ENCODE peak calls at places on chromosomes 7 and 10, in six cellular contexts. R is PC-9, P is HCT116, H is hepatocyte, N is Peyer's patch, S is GM06990. Z is an unnamed sample.

GRCh38 chr7:38105874-38106483 is 72.1 kb upstream of the STARD3NL start:
- DNase-seq in N (no peak), S (peak; percentile 5), R (peak; percentile 40), H (peak; percentile 63), P (peak; percentile 19), Z (no peak)

GRCh38 chr10:69640196-69640980 is 10.3 kb downstream of the FAM241B start:
- DNase-seq in N (no peak), S (no peak), H (no peak), P (no peak), R (no peak), Z (no peak)

GRCh38 chr10:63083904-63084689 is 49.0 kb upstream of the NRBF2 start:
- DNase-seq in P (peak; percentile 71), H (peak; percentile 76), N (peak; percentile 33), S (peak; percentile 8), R (peak; percentile 53), Z (peak; percentile 34)

GRCh38 chr10:63841761-63842160 is 320.6 kb downstream of the REEP3 start:
- DNase-seq in R (no peak), P (no peak), S (no peak), N (no peak), H (no peak), Z (no peak)

GRCh38 chr10:133189726-133190125 is 29.7 kb downstream of the KNDC1 start:
- DNase-seq in S (no peak), H (no peak), N (no peak), R (no peak), P (no peak), Z (no peak)

GRCh38 chr7:133822001-133822641 is 305.0 kb upstream of the LRGUK start:
- DNase-seq in N (no peak), R (no peak), P (no peak), H (no peak), S (no peak), Z (no peak)

GRCh38 chr7:51269911-51270310 is 46.7 kb downstream of the COBL start:
- DNase-seq in P (no peak), R (no peak), H (no peak), S (no peak), N (no peak), Z (no peak)

GRCh38 chr10:47358457-47358856 is 10.3 kb downstream of the RBP3 start:
- DNase-seq in S (no peak), P (no peak), N (no peak), H (no peak), R (no peak), Z (no peak)

GRCh38 chr10:117363027-117363426 is 12.2 kb downstream of the PDZD8 start:
- DNase-seq in S (no peak), N (no peak), R (peak; percentile 58), H (no peak), P (no peak), Z (no peak)

GRCh38 chr10:75696536-75696935 is 265.1 kb downstream of the LRMDA start:
- DNase-seq in S (no peak), H (no peak), R (no peak), P (no peak), N (no peak), Z (no peak)

GRCh38 chr7:122166708-122167107 is 22.7 kb upstream of the AASS start:
- DNase-seq in N (no peak), P (no peak), S (no peak), H (peak; percentile 23), R (peak; percentile 68), Z (peak; percentile 40)

GRCh38 chr7:22251284-22251683 is 105.7 kb downstream of the RAPGEF5 start:
- DNase-seq in S (no peak), N (no peak), H (no peak), P (no peak), R (no peak), Z (no peak)

GRCh38 chr10:113301342-113301984 is 251.4 kb upstream of the HABP2 start:
- DNase-seq in P (no peak), S (no peak), N (no peak), H (no peak), R (no peak), Z (no peak)

GRCh38 chr10:97117372-97117771 is 68.4 kb downstream of the SLIT1 start:
- DNase-seq in S (no peak), H (no peak), N (no peak), P (peak; percentile 16), R (no peak), Z (no peak)

GRCh38 chr7:155681663-155682062 is 37.2 kb downstream of the RBM33 start:
- DNase-seq in R (no peak), N (no peak), S (peak; percentile 20), H (no peak), P (no peak), Z (no peak)
- H3K36me3 ChIP-seq in R (peaks cover 47% of the 10 kb centered on the region), N (peaks cover 28% of the 10 kb centered on the region), S (peaks cover 2% of the 10 kb centered on the region), H (peaks cover 3% of the 10 kb centered on the region), P (peaks cover 8% of the 10 kb centered on the region), Z (peaks cover 5% of the 10 kb centered on the region)

GRCh38 chr7:128886391-128887168 is 23.9 kb downstream of the ATP6V1F start:
- DNase-seq in S (no peak), H (no peak), R (no peak), N (no peak), P (no peak), Z (no peak)
- TF ChIP-seq CTCF in S (no peak), H (no peak), R (no peak), N (no peak), P (no peak), Z (no peak)

DNA sequence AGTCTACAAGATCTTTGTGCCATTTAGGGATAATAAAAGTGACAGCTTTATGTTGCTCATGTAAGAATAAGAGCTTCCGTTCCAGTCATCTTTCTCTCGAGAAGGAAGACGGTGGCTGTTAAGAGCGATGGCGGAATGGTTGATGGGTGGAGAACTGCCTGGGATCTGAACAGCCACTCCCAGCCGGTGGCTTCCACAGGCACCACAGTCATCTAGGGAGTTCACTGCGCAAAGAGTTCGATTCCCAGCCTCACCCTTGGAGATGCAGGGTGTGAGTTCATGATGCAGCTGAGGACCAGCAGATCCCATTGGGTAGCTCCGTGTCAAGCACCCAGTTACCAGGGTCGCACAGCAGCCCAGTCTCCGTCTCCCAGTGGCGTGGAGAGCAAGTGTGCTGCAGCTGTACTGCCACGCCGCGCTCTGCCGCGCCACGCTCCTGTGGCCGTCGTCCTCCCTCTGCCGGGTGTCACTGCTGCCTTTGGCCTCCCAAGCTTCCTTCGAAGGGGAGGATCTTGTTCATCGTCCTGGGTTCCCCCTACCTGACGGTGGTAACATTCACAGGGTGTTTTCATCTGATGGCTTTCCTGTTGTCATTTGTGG is 7.8 kb downstream of the SUN1 start:
- DNase-seq in P (no peak), R (no peak), S (no peak), N (no peak), H (no peak), Z (no peak)
- H3K36me3 ChIP-seq in P (peaks cover 21% of the 10 kb centered on the region), R (peaks cover 43% of the 10 kb centered on the region), S (peaks cover 22% of the 10 kb centered on the region), N (peaks cover 62% of the 10 kb centered on the region), H (no peaks in the 10 kb centered on the region), Z (peaks cover 18% of the 10 kb centered on the region)

GRCh38 chr7:97145068-97145467 is 27.6 kb downstream of the SDHAF3 start:
- DNase-seq in R (no peak), H (peak; percentile 27), N (no peak), P (no peak), S (no peak), Z (peak; percentile 3)

GRCh38 chr7:97149843-97150242 is 32.3 kb downstream of the SDHAF3 start:
- DNase-seq in P (no peak), R (no peak), H (no peak), N (no peak), S (no peak), Z (no peak)
- TF ChIP-seq CTCF in P (no peak), R (no peak), H (no peak), N (no peak), S (no peak), Z (no peak)

DNA sequence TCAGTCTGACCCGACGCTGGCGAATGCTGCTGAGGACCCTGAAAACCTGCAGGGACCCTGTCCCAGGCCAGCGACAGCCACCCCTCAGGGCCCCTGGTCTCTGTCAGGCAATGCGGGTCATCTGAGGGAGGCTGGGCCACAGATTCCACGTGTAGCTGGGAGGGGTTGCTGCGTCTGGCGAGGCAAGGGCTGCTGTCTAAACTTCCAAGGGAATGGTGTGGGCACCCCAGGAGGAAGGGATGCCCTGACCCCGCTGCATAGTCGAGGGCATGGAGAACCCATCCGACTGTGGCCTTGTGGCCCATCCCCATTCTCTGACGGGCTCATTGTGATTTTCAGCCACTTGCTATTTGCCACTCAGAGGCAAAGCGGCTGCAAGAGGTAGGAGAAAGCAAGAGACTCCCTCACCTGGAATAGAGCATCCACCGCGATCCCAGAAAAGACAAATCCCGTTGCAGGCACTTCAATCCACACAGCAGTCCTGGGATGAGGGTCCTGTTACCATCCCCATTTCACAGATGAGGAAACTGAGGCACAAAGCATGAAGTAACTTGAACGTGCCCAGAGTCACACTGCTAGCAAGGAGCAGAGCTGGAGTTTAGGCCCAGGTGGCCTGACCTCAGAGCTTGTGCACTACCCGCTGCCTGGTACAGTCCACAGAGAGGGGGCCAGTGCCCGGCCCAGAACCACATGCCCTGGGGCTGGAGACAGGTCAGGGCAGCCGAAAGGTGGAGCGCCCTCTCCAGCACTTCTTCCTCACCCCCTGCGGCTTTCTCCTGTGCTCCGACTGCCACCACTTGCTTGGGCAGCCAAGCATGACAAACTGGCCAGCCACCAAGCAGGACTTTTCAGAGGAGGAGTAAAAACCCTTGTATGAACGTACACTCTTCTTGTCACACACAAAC is 163.8 kb upstream of the KLF14 start:
- DNase-seq in P (no peak), H (no peak), N (peak; percentile 57), S (peak; percentile 52), R (no peak), Z (no peak)
- H3K36me3 ChIP-seq in P (no peaks in the 10 kb centered on the region), H (no peaks in the 10 kb centered on the region), N (no peaks in the 10 kb centered on the region), S (peaks cover 27% of the 10 kb centered on the region), R (peaks cover 78% of the 10 kb centered on the region), Z (peaks cover 45% of the 10 kb centered on the region)

DNA sequence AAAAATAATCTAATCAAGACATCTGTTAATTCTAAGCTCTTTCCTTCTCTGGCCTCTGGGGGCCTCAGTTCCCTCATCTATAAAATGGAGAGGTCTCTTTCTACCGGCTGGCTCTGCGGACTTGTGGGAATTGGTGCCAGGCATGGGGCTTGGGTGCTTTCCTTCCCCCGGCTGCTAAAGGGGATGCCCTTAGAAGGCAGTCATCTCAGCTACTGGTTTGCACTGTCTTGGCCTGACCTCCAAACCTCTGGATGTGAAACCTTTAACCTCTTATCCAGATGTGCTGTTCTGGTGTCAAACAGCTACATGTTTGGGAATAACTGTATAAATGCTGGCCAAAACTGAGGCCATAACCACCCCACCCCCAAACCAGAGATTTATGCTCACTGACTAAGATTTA is 320.0 kb downstream of the RPS24 start:
- DNase-seq in R (no peak), N (no peak), H (no peak), S (no peak), P (no peak), Z (no peak)
- TF ChIP-seq CTCF in R (no peak), N (no peak), H (no peak), S (no peak), P (no peak), Z (no peak)

DNA sequence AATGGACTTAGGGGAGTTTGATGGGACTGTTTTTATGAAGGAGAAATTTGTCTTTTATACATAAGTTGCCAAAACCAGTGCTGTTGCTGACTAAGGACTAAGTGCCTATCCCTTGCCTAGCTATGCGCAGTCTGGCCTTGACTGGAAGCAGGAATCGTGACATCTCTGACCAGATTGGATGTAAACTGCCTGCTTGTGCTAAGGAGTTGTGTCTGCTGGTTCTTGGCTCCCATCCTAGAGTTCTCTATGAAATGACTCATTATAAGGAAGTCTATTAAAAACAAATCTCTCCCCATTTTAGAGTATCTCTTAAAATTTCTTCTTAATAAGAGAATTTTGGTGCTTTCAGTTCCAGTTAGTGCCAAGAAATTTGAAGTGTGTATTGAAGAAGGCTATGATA is 77.5 kb downstream of the BICC1 start:
- DNase-seq in N (no peak), H (peak; percentile 57), R (no peak), S (no peak), P (no peak), Z (peak; percentile 98)
- H3K36me3 ChIP-seq in N (no peaks in the 10 kb centered on the region), H (no peaks in the 10 kb centered on the region), R (no peaks in the 10 kb centered on the region), S (no peaks in the 10 kb centered on the region), P (no peaks in the 10 kb centered on the region), Z (peaks cover 8% of the 10 kb centered on the region)